ENCODE peak calls at places on chromosomes 7 and 10, in six cellular contexts. K is AG04450, F is dorsolateral prefrontal cortex, A is A673, I is hepatocyte, N is IMR-90. X is an unnamed sample.

GRCh38 chr7:6382797-6383196 is 65.0 kb downstream of the DAGLB start:
- DNase-seq in K (no peak), F (no peak), A (no peak), I (no peak), N (no peak), X (no peak)

GRCh38 chr10:70729763-70730357 is 55.3 kb downstream of the TBATA start:
- DNase-seq in K (no peak), F (no peak), A (peak; percentile 68), I (no peak), N (no peak), X (no peak)

GRCh38 chr7:33623267-33623666 is 282.1 kb upstream of the BMPER start:
- DNase-seq in K (no peak), F (no peak), A (no peak), I (no peak), N (peak; percentile 19), X (no peak)

GRCh38 chr10:24617771-24618396 is 105.8 kb downstream of the ARHGAP21 start:
- DNase-seq in K (no peak), F (no peak), A (peak; percentile 74), I (peak; percentile 52), N (peak; percentile 31), X (peak; percentile 25)

GRCh38 chr10:119025336-119025735 is 4.2 kb upstream of the NANOS1 start:
- DNase-seq in K (no peak), F (no peak), A (no peak), I (peak; percentile 69), N (peak; percentile 64), X (peak; percentile 81)

GRCh38 chr7:76122516-76123239 is 74.8 kb downstream of the MDH2 start:
- DNase-seq in K (no peak), F (no peak), A (no peak), I (no peak), N (no peak), X (no peak)

GRCh38 chr10:70503776-70504175 is 25.2 kb downstream of the PALD1 start:
- DNase-seq in K (no peak), F (no peak), A (no peak), I (no peak), N (no peak), X (no peak)

GRCh38 chr7:111682576-111683372 is 120.5 kb upstream of the IMMP2L start:
- DNase-seq in K (no peak), F (no peak), A (no peak), I (no peak), N (no peak), X (no peak)

GRCh38 chr7:30595461-30596042 is 874 bp downstream of the GARS1 start:
- DNase-seq in K (no peak), F (no peak), A (peak; percentile 17), I (no peak), N (no peak), X (no peak)

GRCh38 chr7:30596043-30596641 is 1.5 kb downstream of the GARS1 start:
- DNase-seq in K (no peak), F (no peak), A (peak; percentile 54), I (peak; percentile 36), N (peak; percentile 41), X (peak; percentile 31)

GRCh38 chr7:30598121-30598876 is 3.6 kb downstream of the GARS1 start:
- DNase-seq in K (no peak), F (no peak), A (no peak), I (no peak), N (peak; percentile 16), X (no peak)

GRCh38 chr7:30594540-30595460 is at the start of gene GARS1:
- DNase-seq in K (peak; percentile 84), F (peak; percentile 88), A (peak; percentile 91), I (peak; percentile 95), N (peak; percentile 92), X (peak; percentile 69)

DNA sequence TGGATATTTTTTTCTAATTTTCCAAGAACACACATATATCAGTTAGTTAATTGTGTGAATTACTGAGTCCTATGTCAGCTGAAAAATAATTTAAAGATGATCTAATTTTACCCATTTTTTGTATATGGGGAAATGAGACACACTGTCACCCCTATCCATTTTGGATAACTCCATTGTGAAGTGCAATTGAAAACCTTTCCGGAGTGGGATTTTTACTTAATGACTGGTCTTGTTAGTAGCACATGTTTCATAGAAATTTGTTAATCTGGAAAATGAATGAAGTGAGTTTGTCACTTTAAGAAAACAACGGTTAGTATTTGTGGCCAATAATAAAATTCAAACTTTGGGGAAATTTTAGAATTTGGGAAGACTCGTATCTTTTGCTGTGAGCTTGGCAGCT is 2.0 kb downstream of the GARS1 start:
- DNase-seq in K (no peak), F (no peak), A (no peak), I (no peak), N (peak; percentile 8), X (no peak)
- H3K4me3 ChIP-seq in K (peak overlapping the region; percentile 99), F (peak overlapping the region; percentile 96), A (peak overlapping the region; percentile 97), I (peak overlapping the region; percentile 85), N (peak overlapping the region; percentile 72), X (peak overlapping the region; percentile 79)

GRCh38 chr10:124650820-124651401 is 93.3 kb downstream of the FAM53B start:
- DNase-seq in K (no peak), F (no peak), A (no peak), I (no peak), N (no peak), X (no peak)
- H3K4me3 ChIP-seq in K (no peak overlapping the region), F (no peak overlapping the region), A (no peak overlapping the region), I (no peak overlapping the region), N (no peak overlapping the region), X (no peak overlapping the region)

DNA sequence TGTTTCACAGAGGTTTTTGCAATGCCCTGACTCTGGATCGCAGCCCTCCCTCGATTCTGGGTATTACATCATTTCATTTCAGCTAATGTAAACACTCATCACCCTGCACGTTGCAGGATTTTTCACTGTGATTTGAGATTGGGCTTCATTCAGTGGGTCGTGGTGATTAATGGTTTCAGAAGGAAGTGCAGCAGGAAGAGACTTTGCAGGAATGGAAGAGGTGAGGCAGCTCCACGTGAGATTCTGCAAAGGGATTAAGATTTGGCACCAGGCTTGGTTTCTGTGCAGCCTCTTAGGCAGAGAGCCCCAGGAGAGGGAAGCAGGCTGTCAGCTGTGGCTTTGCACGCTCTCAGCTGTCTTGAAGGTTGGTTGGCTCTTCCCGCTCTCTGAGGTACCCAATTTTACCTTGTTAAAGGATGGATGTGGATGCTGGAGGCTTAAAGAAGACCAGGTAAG is 95.2 kb downstream of the PLCE1 start:
- DNase-seq in K (peak; percentile 34), F (no peak), A (peak; percentile 4), I (peak; percentile 42), N (peak; percentile 70), X (no peak)
- H3K4me3 ChIP-seq in K (no peak overlapping the region), F (peak overlapping the region; percentile 18), A (no peak overlapping the region), I (no peak overlapping the region), N (no peak overlapping the region), X (no peak overlapping the region)

DNA sequence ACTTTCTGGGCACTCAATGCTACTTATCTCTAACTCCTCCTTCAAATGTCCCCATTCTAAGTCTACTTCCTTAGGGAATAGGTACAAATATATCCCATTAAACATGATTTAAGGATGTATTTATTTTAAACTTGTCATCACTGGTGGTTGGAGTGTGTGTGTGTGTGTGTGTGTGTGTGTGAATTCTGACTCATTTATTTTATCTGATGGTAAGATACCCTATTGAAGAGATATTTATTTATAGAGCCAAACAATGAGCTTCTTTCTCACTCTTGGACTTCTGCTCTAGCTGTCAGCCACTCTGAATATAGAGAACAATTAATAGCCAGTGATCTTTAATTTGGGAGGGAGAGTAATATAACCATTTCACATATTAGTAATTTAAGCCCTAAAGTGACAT is 17.8 kb upstream of the MAGI2 start:
- DNase-seq in K (no peak), F (no peak), A (no peak), I (no peak), N (no peak), X (no peak)
- H3K4me3 ChIP-seq in K (no peak overlapping the region), F (no peak overlapping the region), A (no peak overlapping the region), I (no peak overlapping the region), N (no peak overlapping the region), X (no peak overlapping the region)

DNA sequence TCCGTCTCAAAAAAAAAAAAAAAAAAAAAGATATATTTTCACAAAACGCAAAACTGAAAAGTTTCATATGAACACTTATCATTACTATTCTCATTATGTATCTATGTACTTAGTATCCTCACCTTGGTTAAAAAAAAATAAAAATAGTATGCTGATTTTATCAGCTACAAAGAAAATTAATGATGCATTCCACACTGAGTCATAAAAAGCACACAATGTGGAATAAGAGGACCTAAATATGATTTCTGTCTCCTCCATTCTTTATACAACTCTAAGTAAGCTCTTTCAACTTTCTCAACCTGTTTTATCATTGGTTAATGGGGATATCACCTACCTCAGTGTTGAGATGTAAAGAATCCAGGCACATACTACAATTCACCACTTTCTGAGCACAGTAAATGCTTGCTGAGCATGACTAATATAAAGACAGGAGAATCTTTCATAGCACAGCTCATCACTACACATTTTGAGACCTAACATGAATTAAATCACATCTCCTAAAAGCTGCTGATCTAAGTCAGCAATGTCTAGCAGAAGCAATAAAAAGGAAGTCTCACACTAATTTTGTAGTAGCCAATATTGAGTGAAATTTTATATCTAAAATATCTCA is 2.7 kb downstream of the SNX13 start:
- DNase-seq in K (no peak), F (no peak), A (no peak), I (no peak), N (peak; percentile 20), X (no peak)
- H3K4me3 ChIP-seq in K (peak overlapping the region; percentile 75), F (peak overlapping the region; percentile 89), A (peak overlapping the region; percentile 92), I (peak overlapping the region; percentile 82), N (no peak overlapping the region), X (no peak overlapping the region)

DNA sequence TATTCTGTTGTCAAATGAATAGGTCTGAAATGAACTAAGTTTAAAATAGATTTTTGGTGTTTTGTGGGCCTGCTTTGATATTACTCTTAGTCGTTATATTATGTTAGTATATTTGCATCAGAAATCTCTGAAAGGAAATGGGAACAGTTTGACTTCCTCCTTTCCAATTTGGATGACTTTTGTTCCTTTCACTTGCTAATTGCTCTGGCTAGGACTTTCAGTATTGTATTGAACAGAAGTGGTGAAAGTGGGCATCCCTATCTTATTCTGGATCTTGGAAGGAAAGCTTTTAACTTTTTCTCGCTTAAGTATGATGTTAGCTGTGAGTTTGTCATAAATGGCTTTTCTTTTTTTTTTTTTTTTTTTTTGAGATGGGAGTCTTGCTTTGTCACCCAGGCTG is 273.6 kb upstream of the DKK1 start:
- DNase-seq in K (no peak), F (no peak), A (peak; percentile 2), I (no peak), N (no peak), X (no peak)
- H3K4me3 ChIP-seq in K (no peak overlapping the region), F (no peak overlapping the region), A (no peak overlapping the region), I (no peak overlapping the region), N (no peak overlapping the region), X (no peak overlapping the region)

DNA sequence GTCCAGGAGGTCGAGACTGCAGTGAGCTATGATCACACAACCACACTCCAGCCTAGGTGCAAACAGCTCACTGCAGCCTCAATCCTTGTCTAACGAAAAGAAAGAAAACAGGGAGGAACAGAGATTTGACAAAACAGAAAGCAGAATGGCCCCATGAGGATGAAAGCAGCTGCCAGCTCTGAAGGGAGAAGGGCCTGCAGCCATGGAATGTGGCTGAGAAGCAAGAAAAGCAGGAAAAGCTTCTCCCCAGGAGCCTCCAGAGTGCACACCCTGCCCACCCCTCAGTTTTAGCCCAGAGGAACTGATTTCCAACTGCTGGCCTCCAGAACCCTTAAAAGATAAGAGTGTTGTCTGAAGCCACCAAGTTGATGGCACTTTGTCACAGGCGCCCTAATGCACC is 13.0 kb downstream of the ESYT2 start:
- DNase-seq in K (no peak), F (no peak), A (no peak), I (peak; percentile 19), N (no peak), X (no peak)
- H3K4me3 ChIP-seq in K (no peak overlapping the region), F (no peak overlapping the region), A (no peak overlapping the region), I (no peak overlapping the region), N (no peak overlapping the region), X (no peak overlapping the region)

GRCh38 chr10:114281461-114281860 is 42.4 kb downstream of the VWA2 start:
- DNase-seq in K (no peak), F (no peak), A (no peak), I (no peak), N (no peak), X (no peak)
- H3K4me3 ChIP-seq in K (no peak overlapping the region), F (no peak overlapping the region), A (no peak overlapping the region), I (no peak overlapping the region), N (no peak overlapping the region), X (no peak overlapping the region)

X was measured in LNCaP clone FGC.